ENCODE peak calls at places on chromosome 4, in four cellular contexts. R, Z, G and V are unnamed samples.

GRCh38 chr4:147928400-147928799 is 196.5 kb downstream of the ARHGAP10 start:
- DNase-seq in Z (no peak), G (no peak), R (no peak), V (no peak)

GRCh38 chr4:175951794-175952193 is 113.8 kb upstream of the WDR17 start:
- DNase-seq in G (no peak), R (no peak), Z (no peak), V (no peak)

GRCh38 chr4:139633661-139634060 is 32.0 kb upstream of the MGST2 start:
- DNase-seq in Z (peak; percentile 36), R (peak; percentile 38), G (no peak), V (no peak)

GRCh38 chr4:154294951-154295350 is 196.6 kb downstream of the DCHS2 start:
- DNase-seq in G (no peak), R (no peak), Z (peak; percentile 3), V (no peak)

GRCh38 chr4:76576824-76577223 is 141.8 kb downstream of the SHROOM3 start:
- DNase-seq in R (no peak), G (no peak), Z (no peak), V (no peak)

GRCh38 chr4:89109841-89110540 is 1.3 kb upstream of the TIGD2 start:
- DNase-seq in R (no peak), Z (no peak), G (peak; percentile 24), V (no peak)

GRCh38 chr4:14581741-14582140 is 420.5 kb upstream of the CPEB2 start:
- DNase-seq in Z (no peak), G (no peak), R (no peak), V (no peak)

GRCh38 chr4:29073571-29073970 is 1646.6 kb upstream of the PCDH7 start:
- DNase-seq in R (no peak), Z (no peak), G (no peak), V (no peak)

GRCh38 chr4:185582651-185583400 is 47.5 kb upstream of the PDLIM3 start:
- DNase-seq in Z (no peak), G (no peak), R (no peak), V (no peak)

GRCh38 chr4:1494416-1495315 is 88.4 kb upstream of the NKX1-1 start:
- DNase-seq in G (peak; percentile 11), Z (no peak), R (no peak), V (no peak)

GRCh38 chr4:178306565-178306964 is 864.3 kb upstream of the AGA start:
- DNase-seq in R (no peak), G (no peak), Z (no peak), V (no peak)

GRCh38 chr4:98625399-98625798 is 33.0 kb downstream of the TSPAN5 start:
- DNase-seq in Z (no peak), R (no peak), G (no peak), V (no peak)

GRCh38 chr4:1398686-1399507 is 7.3 kb downstream of the NKX1-1 start:
- DNase-seq in G (peak; percentile 12), R (no peak), Z (no peak), V (no peak)

GRCh38 chr4:89158884-89159503 is 47.7 kb downstream of the TIGD2 start:
- DNase-seq in R (peak; percentile 6), G (peak; percentile 42), Z (peak; percentile 23), V (no peak)

GRCh38 chr4:145420595-145421214 is 60.9 kb upstream of the SMAD1 start:
- DNase-seq in Z (no peak), R (peak; percentile 51), G (no peak), V (no peak)

GRCh38 chr4:41715155-41715554 is 33.4 kb downstream of the PHOX2B start:
- DNase-seq in Z (no peak), R (no peak), G (no peak), V (no peak)

GRCh38 chr4:121277194-121278105 is 103.4 kb downstream of the QRFPR start:
- DNase-seq in Z (peak; percentile 20), G (peak; percentile 4), R (peak; percentile 27), V (no peak)

GRCh38 chr4:41256740-41257256 is at the start of gene UCHL1:
- DNase-seq in Z (no peak), R (no peak), G (peak; percentile 97), V (no peak)

GRCh38 chr4:108743021-108743420 is 19.8 kb downstream of the ETNPPL start:
- DNase-seq in R (no peak), G (no peak), Z (no peak), V (no peak)
- TF ChIP-seq CTCF in R (no peak), G (no peak), Z (no peak), V (no peak)

GRCh38 chr4:19659131-19659530 is 592.6 kb upstream of the SLIT2 start:
- DNase-seq in Z (no peak), R (no peak), G (no peak), V (no peak)

GRCh38 chr4:19655666-19656065 is 596.0 kb upstream of the SLIT2 start:
- DNase-seq in Z (no peak), R (no peak), G (no peak), V (no peak)

GRCh38 chr4:19657856-19658255 is 593.8 kb upstream of the SLIT2 start:
- DNase-seq in G (peak; percentile 5), R (no peak), Z (no peak), V (no peak)
- TF ChIP-seq NFIC in G (no peak), R (no peak), Z (no peak), V (no peak)

GRCh38 chr4:184415071-184415470 is 59.3 kb downstream of the IRF2 start:
- DNase-seq in Z (no peak), R (no peak), G (no peak), V (no peak)
- H3K4me1 ChIP-seq in Z (peaks cover 13% of the 10 kb centered on the region), R (no peaks in the 10 kb centered on the region), G (peaks cover 4% of the 10 kb centered on the region), V (peaks cover 44% of the 10 kb centered on the region)

GRCh38 chr4:57018930-57019329 is 40.2 kb downstream of the POLR2B start:
- DNase-seq in G (no peak), Z (no peak), R (no peak), V (no peak)
- TF ChIP-seq CTCF in G (no peak), Z (no peak), R (no peak), V (no peak)

DNA sequence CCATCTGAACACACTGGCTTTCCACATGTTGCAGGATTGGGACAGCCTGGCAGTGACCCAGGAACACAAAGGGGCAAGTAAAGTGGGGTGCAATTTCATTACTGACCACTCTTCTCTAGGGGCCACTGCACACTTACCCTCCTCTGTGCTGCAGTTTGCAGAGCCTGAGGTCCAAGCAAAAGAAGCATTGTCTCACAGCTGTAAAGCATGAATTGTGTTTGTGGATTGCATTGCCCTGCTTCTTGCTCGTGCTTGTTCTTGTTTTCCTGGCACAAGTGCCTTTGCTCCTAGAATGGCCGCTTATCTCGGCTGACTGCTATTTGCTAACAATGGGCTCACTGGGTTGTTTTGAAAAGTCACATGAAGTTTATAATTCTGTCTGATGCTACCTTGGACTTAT is 209.1 kb upstream of the JADE1 start:
- DNase-seq in R (peak; percentile 33), G (no peak), Z (no peak), V (no peak)
- TF ChIP-seq NFIC in R (no peak), G (no peak), Z (no peak), V (no peak)